ENCODE peak calls at places on chromosomes 4 and X, in seven cellular contexts. P, D, H, I, A, E and M are unnamed samples.

GRCh38 chr4:72031868-72032619 is at the start of gene NPFFR2:
- DNase-seq in P (no peak), D (peak), H (peak), I (peak), A (no peak), E (no peak), M (peak)

GRCh38 chr4:957231-957580 is 16.2 kb downstream of the DGKQ start:
- DNase-seq in P (no peak), D (no peak), H (no peak), I (no peak), A (no peak), E (no peak), M (no peak)

GRCh38 chr4:145618210-145618911 is 824 bp upstream of the MMAA start:
- DNase-seq in P (no peak), D (peak), H (no peak), I (no peak), A (peak), E (no peak), M (no peak)

GRCh38 chr4:168765726-168766125 is 244.3 kb downstream of the CBR4 start:
- DNase-seq in P (no peak), D (peak), H (no peak), I (no peak), A (no peak), E (no peak), M (no peak)

GRCh38 chr4:91113130-91113706 is 986.0 kb downstream of the CCSER1 start:
- DNase-seq in P (no peak), D (no peak), H (no peak), I (no peak), A (peak), E (no peak), M (no peak)

GRCh38 chr4:14415146-14415545 is 587.1 kb upstream of the CPEB2 start:
- DNase-seq in P (no peak), D (no peak), H (no peak), I (no peak), A (no peak), E (no peak), M (no peak)

GRCh38 chr4:89024051-89024675 is 32.8 kb downstream of the FAM13A start:
- DNase-seq in P (no peak), D (peak), H (no peak), I (no peak), A (peak), E (no peak), M (no peak)

GRCh38 chr4:153345011-153345981 is 808 bp downstream of the MND1 start:
- DNase-seq in P (peak), D (peak), H (no peak), I (peak), A (peak), E (peak), M (no peak)

GRCh38 chr4:56301181-56302076 is 85.9 kb downstream of the AASDH start:
- DNase-seq in P (peak), D (peak), H (peak), I (peak), A (peak), E (peak), M (no peak)

GRCh38 chrX:154429708-154430107 is 1.2 kb downstream of the ATP6AP1 start:
- DNase-seq in P (no peak), D (no peak), H (no peak), I (no peak), A (no peak), E (no peak), M (no peak)

GRCh38 chrX:119468186-119468929 is at the start of gene SLC25A5:
- DNase-seq in P (peak), D (peak), H (peak), I (peak), A (peak), E (peak), M (peak)

GRCh38 chrX:14886252-14886651 is 13.0 kb downstream of the MOSPD2 start:
- DNase-seq in P (no peak), D (no peak), H (no peak), I (no peak), A (no peak), E (no peak), M (no peak)

GRCh38 chr4:183388021-183388420 is 56.4 kb upstream of the CDKN2AIP start:
- DNase-seq in P (no peak), D (no peak), H (no peak), I (no peak), A (no peak), E (no peak), M (no peak)

GRCh38 chr4:111982089-111982488 is 163.2 kb upstream of the FAM241A start:
- DNase-seq in P (no peak), D (no peak), H (no peak), I (no peak), A (no peak), E (no peak), M (no peak)

GRCh38 chrX:47283015-47283771 is 50.4 kb downstream of the USP11 start:
- DNase-seq in P (no peak), D (peak), H (no peak), I (no peak), A (no peak), E (no peak), M (no peak)

GRCh38 chr4:26126135-26126718 is 194.6 kb upstream of the RBPJ start:
- DNase-seq in P (no peak), D (no peak), H (no peak), I (no peak), A (no peak), E (no peak), M (no peak)

GRCh38 chr4:151199496-151200190 is 77.3 kb upstream of the PRSS48 start:
- DNase-seq in P (no peak), D (peak), H (no peak), I (no peak), A (no peak), E (no peak), M (no peak)

GRCh38 chr4:5003372-5003857 is 15.8 kb downstream of the CYTL1 start:
- DNase-seq in P (no peak), D (no peak), H (no peak), I (no peak), A (no peak), E (no peak), M (no peak)

GRCh38 chrX:69163936-69164741 is 1.1 kb downstream of the PJA1 start:
- DNase-seq in P (peak), D (peak), H (no peak), I (peak), A (peak), E (no peak), M (peak)